ENCODE peak calls at places on chromosome 9, in nine cellular contexts. N, S, Y, A, F, B, Z, K and C are unnamed samples.

GRCh38 chr9:97830884-97831829 is 21.9 kb upstream of the FOXE1 start:
- DNase-seq in A (no peak), S (no peak), N (no peak), K (no peak), F (no peak), Z (no peak), B (no peak), Y (peak), C (no peak)

GRCh38 chr9:20209421-20210340 is 412.6 kb downstream of the MLLT3 start:
- DNase-seq in S (no peak), F (no peak), N (no peak), B (no peak), Z (peak), A (no peak), Y (no peak), K (no peak), C (no peak)

GRCh38 chr9:30723656-30724055 is 1660.8 kb upstream of the ACO1 start:
- DNase-seq in K (no peak), F (no peak), Y (no peak), A (no peak), Z (no peak), N (no peak), S (no peak), B (no peak), C (no peak)

GRCh38 chr9:100368672-100369071 is 15.9 kb upstream of the TEX10 start:
- DNase-seq in B (no peak), S (no peak), K (no peak), Z (no peak), Y (no peak), F (no peak), A (no peak), N (no peak), C (no peak)

GRCh38 chr9:1869843-1870242 is 145.3 kb upstream of the SMARCA2 start:
- DNase-seq in N (peak), Z (peak), F (peak), K (no peak), B (no peak), A (no peak), Y (peak), S (no peak), C (peak)

GRCh38 chr9:109771796-109772525 is 8.0 kb upstream of the PALM2AKAP2 start:
- DNase-seq in F (no peak), Z (no peak), N (no peak), K (peak), S (peak), Y (peak), A (peak), B (no peak), C (peak)

GRCh38 chr9:12759767-12760166 is 15.1 kb upstream of the LURAP1L start:
- DNase-seq in S (no peak), B (no peak), Z (no peak), N (no peak), F (peak), A (no peak), Y (peak), K (peak), C (peak)

GRCh38 chr9:96884443-96884842 is 30.1 kb upstream of the ZNF782 start:
- DNase-seq in A (no peak), Z (no peak), Y (peak), S (no peak), F (peak), K (peak), N (no peak), B (no peak), C (peak)

GRCh38 chr9:70421020-70421271 is 6.5 kb upstream of the KLF9 start:
- DNase-seq in A (no peak), Z (no peak), F (no peak), Y (no peak), N (no peak), S (no peak), K (no peak), B (no peak), C (no peak)

GRCh38 chr9:90961375-90961774 is 159.8 kb downstream of the SYK start:
- DNase-seq in A (no peak), N (no peak), S (no peak), K (peak), F (peak), B (no peak), Y (peak), Z (no peak), C (no peak)

GRCh38 chr9:101530076-101530711 is 3.5 kb upstream of the RNF20 start:
- DNase-seq in S (peak), K (peak), Z (peak), F (peak), Y (peak), B (no peak), A (peak), N (peak), C (peak)

GRCh38 chr9:115117999-115118470 is at the start of gene TNC:
- DNase-seq in F (peak), N (peak), A (peak), K (peak), Z (no peak), Y (peak), S (peak), B (peak), C (peak)

GRCh38 chr9:94086961-94087360 is 2.7 kb downstream of the PTPDC1 start:
- DNase-seq in Z (no peak), Y (peak), A (no peak), B (no peak), S (no peak), N (no peak), F (no peak), K (no peak), C (peak)

GRCh38 chr9:72363226-72363625 is 1.8 kb downstream of the ZFAND5 start:
- DNase-seq in Y (no peak), N (no peak), A (no peak), S (no peak), B (no peak), F (no peak), K (no peak), Z (no peak), C (no peak)

GRCh38 chr9:36823466-36823865 is 210.6 kb downstream of the PAX5 start:
- DNase-seq in S (no peak), F (no peak), Y (no peak), Z (no peak), N (no peak), B (no peak), K (no peak), A (no peak), C (no peak)

GRCh38 chr9:129591916-129592315 is 29.0 kb downstream of the C9orf50 start:
- DNase-seq in S (no peak), A (no peak), B (no peak), Y (no peak), K (no peak), F (no peak), Z (no peak), N (no peak), C (no peak)

GRCh38 chr9:93306579-93307091 is 122.7 kb downstream of the WNK2 start:
- DNase-seq in Y (no peak), A (no peak), B (peak), F (no peak), N (no peak), S (no peak), K (no peak), Z (no peak), C (no peak)

GRCh38 chr9:89312154-89312616 is 1.2 kb downstream of the CKS2 start:
- DNase-seq in A (no peak), S (no peak), Z (peak), F (peak), Y (peak), N (no peak), B (no peak), K (no peak), C (no peak)

GRCh38 chr9:87354176-87354575 is 143.5 kb upstream of the DAPK1 start:
- DNase-seq in N (no peak), A (no peak), K (no peak), B (no peak), Z (no peak), S (no peak), Y (no peak), F (no peak), C (no peak)

GRCh38 chr9:108761530-108762347 is 94.0 kb downstream of the ACTL7B start:
- DNase-seq in F (peak), K (peak), A (peak), Z (peak), N (peak), B (no peak), Y (peak), S (peak), C (peak)

GRCh38 chr9:3516667-3517330 is 9.0 kb downstream of the RFX3 start:
- DNase-seq in N (no peak), K (no peak), S (no peak), F (no peak), Z (no peak), Y (no peak), B (no peak), A (no peak), C (no peak)

GRCh38 chr9:70438341-70438924 is 24.0 kb upstream of the KLF9 start:
- DNase-seq in S (peak), Y (peak), B (no peak), K (peak), A (peak), F (peak), Z (no peak), N (peak), C (peak)

GRCh38 chr9:38296853-38297252 is 95.6 kb upstream of the ALDH1B1 start:
- DNase-seq in N (no peak), A (no peak), S (no peak), B (no peak), Y (no peak), F (no peak), Z (no peak), K (no peak), C (no peak)

GRCh38 chr9:125655691-125656410 is 51.2 kb downstream of the MAPKAP1 start:
- DNase-seq in A (no peak), Y (peak), K (peak), B (no peak), N (no peak), F (no peak), S (no peak), Z (no peak), C (no peak)

GRCh38 chr9:137540536-137540935 is 9.7 kb downstream of the PNPLA7 start:
- DNase-seq in F (no peak), B (no peak), K (no peak), Z (no peak), S (no peak), Y (no peak), A (no peak), N (no peak), C (no peak)

GRCh38 chr9:114288233-114289051 is 34.5 kb upstream of the ORM1 start:
- DNase-seq in A (peak), K (peak), Z (no peak), F (peak), Y (peak), B (peak), N (no peak), S (peak), C (peak)

GRCh38 chr9:9061599-9061998 is 1262.0 kb upstream of the DMAC1 start:
- DNase-seq in Y (no peak), F (no peak), N (no peak), S (no peak), K (no peak), B (no peak), Z (no peak), A (no peak), C (no peak)

GRCh38 chr9:111953444-111953843 is 56.8 kb downstream of the UGCG start:
- DNase-seq in Z (no peak), N (no peak), Y (no peak), K (no peak), S (no peak), A (no peak), B (no peak), F (no peak), C (no peak)

GRCh38 chr9:92180669-92181181 is 65.5 kb upstream of the SPTLC1 start:
- DNase-seq in Y (peak), B (no peak), Z (peak), K (peak), S (peak), N (no peak), F (peak), A (no peak), C (peak)

GRCh38 chr9:116883676-116884075 is 196.6 kb downstream of the TRIM32 start:
- DNase-seq in S (no peak), Y (no peak), A (no peak), K (no peak), F (no peak), Z (no peak), B (no peak), N (no peak), C (no peak)

GRCh38 chr9:137179761-137180160 is 7.9 kb upstream of the TMEM210 start:
- DNase-seq in Z (no peak), N (no peak), Y (no peak), A (no peak), S (no peak), B (no peak), F (no peak), K (no peak), C (no peak)

GRCh38 chr9:19284729-19285128 is 54.2 kb downstream of the DENND4C start:
- DNase-seq in N (no peak), F (no peak), Z (no peak), A (no peak), K (peak), S (no peak), B (no peak), Y (no peak), C (no peak)

GRCh38 chr9:129306318-129306973 is 128.4 kb upstream of the IER5L start:
- DNase-seq in A (no peak), N (no peak), K (no peak), S (peak), B (no peak), F (no peak), Y (no peak), Z (no peak), C (no peak)

GRCh38 chr9:34986541-34987047 is 3.0 kb upstream of the DNAJB5 start:
- DNase-seq in F (no peak), N (no peak), Z (peak), A (peak), B (no peak), S (peak), Y (peak), K (no peak), C (peak)

GRCh38 chr9:129473523-129474244 is 147.2 kb downstream of the C9orf50 start:
- DNase-seq in N (no peak), Z (no peak), B (no peak), A (no peak), K (peak), F (no peak), Y (peak), S (no peak), C (peak)

GRCh38 chr9:90795084-90795483 is 6.5 kb upstream of the SYK start:
- DNase-seq in K (no peak), F (peak), N (no peak), A (no peak), B (no peak), S (no peak), Y (no peak), Z (no peak), C (no peak)

GRCh38 chr9:135340726-135341475 is 138.7 kb upstream of the PPP1R26 start:
- DNase-seq in Z (no peak), B (no peak), F (no peak), K (no peak), Y (no peak), S (peak), N (no peak), A (no peak), C (no peak)

GRCh38 chr9:14315754-14316573 is 2.0 kb upstream of the NFIB start:
- DNase-seq in Y (peak), Z (no peak), A (peak), B (peak), F (peak), N (peak), K (no peak), S (peak), C (peak)

GRCh38 chr9:104682642-104683041 is 11.7 kb upstream of the OR13D1 start:
- DNase-seq in B (no peak), N (peak), Y (peak), F (peak), K (peak), S (no peak), Z (peak), A (no peak), C (peak)

GRCh38 chr9:137918331-137919094 is 40.9 kb downstream of the CACNA1B start:
- DNase-seq in Z (no peak), F (no peak), A (peak), K (no peak), S (peak), B (no peak), Y (no peak), N (no peak), C (peak)

DNA sequence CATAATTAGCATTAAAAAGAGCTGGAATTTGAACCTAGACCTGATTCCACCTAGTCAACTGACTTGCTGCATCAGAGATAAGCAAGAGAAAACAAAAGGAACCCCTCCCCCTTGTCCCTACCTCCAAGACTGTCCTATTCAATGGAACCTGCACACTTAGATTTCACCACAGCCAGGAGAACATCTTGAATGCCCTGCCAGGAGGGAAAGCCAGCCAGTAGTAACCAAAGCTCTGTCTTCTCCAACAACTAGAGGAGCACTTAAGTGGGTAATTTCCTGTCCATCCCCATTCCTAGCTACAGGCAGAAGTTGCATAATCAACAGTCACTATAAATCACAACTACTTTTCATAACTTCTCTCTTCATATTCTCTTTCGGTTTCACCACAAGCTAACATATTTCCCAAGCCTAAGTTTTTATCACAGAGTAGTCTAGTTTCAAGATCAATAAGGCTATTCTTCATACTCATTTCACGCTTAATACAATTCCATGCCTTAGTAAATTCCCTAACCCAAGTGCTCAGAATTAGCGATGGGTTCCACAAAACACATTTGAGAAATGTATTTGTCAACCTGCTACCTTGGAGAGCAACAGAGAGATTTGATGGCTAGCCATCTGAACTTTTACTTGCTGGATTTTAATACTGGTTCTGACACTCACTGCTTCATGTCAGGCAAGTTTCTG is 2.2 kb downstream of the DENND1A start:
- DNase-seq in K (peak), A (no peak), B (no peak), Y (peak), S (no peak), F (peak), N (no peak), Z (peak), C (peak)
- H3K4me3 ChIP-seq in K (no peak), A (peak), B (no peak), Y (no peak), S (no peak), F (peak), N (no peak), Z (peak), C (no peak)

GRCh38 chr9:131181091-131181681 is 55.8 kb downstream of the NUP214 start:
- DNase-seq in Z (no peak), N (no peak), K (no peak), Y (no peak), F (peak), A (no peak), B (no peak), S (no peak), C (no peak)
- TF ChIP-seq CTCF in Z (peak), N (no peak), K (no peak), Y (no peak), F (peak), A (peak), B (peak), S (no peak), C (peak)

DNA sequence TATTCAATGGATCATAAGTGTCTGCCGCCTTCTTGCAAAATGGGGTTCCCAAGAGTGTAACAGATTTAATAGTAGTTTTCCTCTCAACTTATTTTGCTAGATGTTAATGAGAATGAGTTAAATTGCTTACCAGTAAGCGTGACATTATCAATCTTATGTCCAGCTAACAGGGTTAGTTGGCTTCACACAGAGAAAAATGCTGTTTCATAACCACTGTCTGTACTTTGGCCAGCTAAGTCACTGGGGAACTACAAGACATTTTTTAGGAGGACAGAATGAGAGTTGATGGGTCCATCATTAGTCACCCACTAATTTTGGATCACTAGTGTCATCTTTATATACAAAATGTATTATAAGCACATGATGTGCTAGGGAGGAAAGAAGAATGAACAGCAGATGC is 1.4 kb downstream of the CDC37L1 start:
- DNase-seq in B (no peak), K (peak), N (no peak), Z (no peak), A (no peak), S (no peak), F (no peak), Y (peak), C (peak)
- H3K4me3 ChIP-seq in B (peak), K (peak), N (peak), Z (peak), A (peak), S (peak), F (peak), Y (peak), C (peak)

DNA sequence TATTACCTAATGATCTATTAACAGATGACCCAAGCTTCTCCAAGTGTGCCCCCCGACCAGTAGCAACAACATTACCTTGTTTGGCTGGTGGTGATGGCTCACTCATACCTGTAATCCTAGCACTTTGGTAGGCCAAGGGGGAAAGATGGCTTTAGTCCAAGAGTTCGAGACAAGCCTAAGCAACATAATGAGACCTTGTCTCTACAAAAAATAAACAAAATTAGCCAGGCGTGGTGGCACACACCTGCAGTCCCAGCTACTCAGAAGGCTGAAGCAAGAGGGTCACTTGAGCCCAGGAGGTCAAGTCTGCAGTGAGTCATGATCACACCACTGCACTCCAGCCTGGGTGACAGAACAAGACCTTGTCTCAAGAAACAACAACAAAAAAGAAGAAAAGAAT is 62.9 kb downstream of the GCNT1 start:
- DNase-seq in Y (no peak), S (no peak), Z (no peak), K (no peak), F (no peak), B (no peak), N (no peak), A (no peak), C (no peak)
- TF ChIP-seq CTCF in Y (no peak), S (no peak), Z (no peak), K (no peak), F (no peak), B (no peak), N (no peak), A (no peak), C (no peak)